ENCODE peak calls at places on chromosomes 16 and 17, in four cellular contexts. One of them, this sample, is unnamed.

GRCh38 chr16:10984509-10984908 is 40.1 kb downstream of the CLEC16A start:
- DNase-seq in activated CD8-positive, alpha-beta memory T cell treated with anti-CD3 and anti-CD28 coated beads for 1 hour: no peak
- DNase-seq in effector memory CD4-positive, alpha-beta T cell: no peak
- DNase-seq in lung: no peak
- DNase-seq in this sample: no peak

GRCh38 chr16:10619271-10619849 is 39.0 kb upstream of the EMP2 start:
- DNase-seq in activated CD8-positive, alpha-beta memory T cell treated with anti-CD3 and anti-CD28 coated beads for 1 hour: no peak
- DNase-seq in effector memory CD4-positive, alpha-beta T cell: no peak
- DNase-seq in lung: peak
- DNase-seq in this sample: no peak

GRCh38 chr16:3643095-3643730 is 11.3 kb upstream of the DNASE1 start:
- DNase-seq in activated CD8-positive, alpha-beta memory T cell treated with anti-CD3 and anti-CD28 coated beads for 1 hour: no peak
- DNase-seq in effector memory CD4-positive, alpha-beta T cell: no peak
- DNase-seq in lung: no peak
- DNase-seq in this sample: no peak

GRCh38 chr16:68707341-68708152 is 29.5 kb upstream of the CDH1 start:
- DNase-seq in activated CD8-positive, alpha-beta memory T cell treated with anti-CD3 and anti-CD28 coated beads for 1 hour: no peak
- DNase-seq in effector memory CD4-positive, alpha-beta T cell: no peak
- DNase-seq in lung: peak
- DNase-seq in this sample: no peak

GRCh38 chr17:48113201-48113676 is 5.7 kb downstream of the SNX11 start:
- DNase-seq in activated CD8-positive, alpha-beta memory T cell treated with anti-CD3 and anti-CD28 coated beads for 1 hour: no peak
- DNase-seq in effector memory CD4-positive, alpha-beta T cell: no peak
- DNase-seq in lung: no peak
- DNase-seq in this sample: peak

GRCh38 chr16:1763521-1764511 is 7.5 kb downstream of the NME3 start:
- DNase-seq in activated CD8-positive, alpha-beta memory T cell treated with anti-CD3 and anti-CD28 coated beads for 1 hour: no peak
- DNase-seq in effector memory CD4-positive, alpha-beta T cell: no peak
- DNase-seq in lung: no peak
- DNase-seq in this sample: no peak

GRCh38 chr17:12736526-12736925 is 52.8 kb upstream of the ARHGAP44 start:
- DNase-seq in activated CD8-positive, alpha-beta memory T cell treated with anti-CD3 and anti-CD28 coated beads for 1 hour: no peak
- DNase-seq in effector memory CD4-positive, alpha-beta T cell: no peak
- DNase-seq in lung: no peak
- DNase-seq in this sample: no peak

GRCh38 chr17:29867643-29868181 is 62.3 kb downstream of the SSH2 start:
- DNase-seq in activated CD8-positive, alpha-beta memory T cell treated with anti-CD3 and anti-CD28 coated beads for 1 hour: no peak
- DNase-seq in effector memory CD4-positive, alpha-beta T cell: no peak
- DNase-seq in lung: no peak
- DNase-seq in this sample: no peak

GRCh38 chr16:9081183-9081582 is 10.3 kb upstream of the HAPSTR1 start:
- DNase-seq in activated CD8-positive, alpha-beta memory T cell treated with anti-CD3 and anti-CD28 coated beads for 1 hour: no peak
- DNase-seq in effector memory CD4-positive, alpha-beta T cell: no peak
- DNase-seq in lung: no peak
- DNase-seq in this sample: no peak

GRCh38 chr17:44502598-44503079 is 567 bp downstream of the GPATCH8 start:
- DNase-seq in activated CD8-positive, alpha-beta memory T cell treated with anti-CD3 and anti-CD28 coated beads for 1 hour: no peak
- DNase-seq in effector memory CD4-positive, alpha-beta T cell: no peak
- DNase-seq in lung: no peak
- DNase-seq in this sample: no peak

GRCh38 chr16:74034862-74035261 is 261.8 kb upstream of the PSMD7 start:
- DNase-seq in activated CD8-positive, alpha-beta memory T cell treated with anti-CD3 and anti-CD28 coated beads for 1 hour: no peak
- DNase-seq in effector memory CD4-positive, alpha-beta T cell: no peak
- DNase-seq in lung: no peak
- DNase-seq in this sample: no peak

GRCh38 chr16:31351937-31352315 is 3.0 kb upstream of the ITGAX start:
- DNase-seq in activated CD8-positive, alpha-beta memory T cell treated with anti-CD3 and anti-CD28 coated beads for 1 hour: no peak
- DNase-seq in effector memory CD4-positive, alpha-beta T cell: no peak
- DNase-seq in lung: peak
- DNase-seq in this sample: no peak

GRCh38 chr17:14744716-14745115 is 443.8 kb downstream of the HS3ST3B1 start:
- DNase-seq in activated CD8-positive, alpha-beta memory T cell treated with anti-CD3 and anti-CD28 coated beads for 1 hour: no peak
- DNase-seq in effector memory CD4-positive, alpha-beta T cell: no peak
- DNase-seq in lung: no peak
- DNase-seq in this sample: no peak

GRCh38 chr16:87704754-87705353 is 60.9 kb downstream of the KLHDC4 start:
- DNase-seq in activated CD8-positive, alpha-beta memory T cell treated with anti-CD3 and anti-CD28 coated beads for 1 hour: no peak
- DNase-seq in effector memory CD4-positive, alpha-beta T cell: no peak
- DNase-seq in lung: no peak
- DNase-seq in this sample: no peak

GRCh38 chr17:43940630-43941029 is 1.6 kb downstream of the PPY start:
- DNase-seq in activated CD8-positive, alpha-beta memory T cell treated with anti-CD3 and anti-CD28 coated beads for 1 hour: no peak
- DNase-seq in effector memory CD4-positive, alpha-beta T cell: no peak
- DNase-seq in lung: no peak
- DNase-seq in this sample: no peak

GRCh38 chr16:67593288-67593687 is 31.0 kb downstream of the CTCF start:
- DNase-seq in activated CD8-positive, alpha-beta memory T cell treated with anti-CD3 and anti-CD28 coated beads for 1 hour: no peak
- DNase-seq in effector memory CD4-positive, alpha-beta T cell: no peak
- DNase-seq in lung: no peak
- DNase-seq in this sample: no peak

GRCh38 chr17:2222901-2223616 is 80.5 kb downstream of the SMG6 start:
- DNase-seq in activated CD8-positive, alpha-beta memory T cell treated with anti-CD3 and anti-CD28 coated beads for 1 hour: peak
- DNase-seq in effector memory CD4-positive, alpha-beta T cell: peak
- DNase-seq in lung: peak
- DNase-seq in this sample: peak

GRCh38 chr16:75758215-75758614 is 31.9 kb upstream of the CPHXL start:
- DNase-seq in activated CD8-positive, alpha-beta memory T cell treated with anti-CD3 and anti-CD28 coated beads for 1 hour: no peak
- DNase-seq in effector memory CD4-positive, alpha-beta T cell: no peak
- DNase-seq in lung: no peak
- DNase-seq in this sample: no peak

GRCh38 chr16:12215302-12216105 is 239.0 kb downstream of the SNX29 start:
- DNase-seq in activated CD8-positive, alpha-beta memory T cell treated with anti-CD3 and anti-CD28 coated beads for 1 hour: no peak
- DNase-seq in effector memory CD4-positive, alpha-beta T cell: no peak
- DNase-seq in lung: no peak
- DNase-seq in this sample: no peak

GRCh38 chr16:51773051-51773450 is 622.0 kb upstream of the SALL1 start:
- DNase-seq in activated CD8-positive, alpha-beta memory T cell treated with anti-CD3 and anti-CD28 coated beads for 1 hour: no peak
- DNase-seq in effector memory CD4-positive, alpha-beta T cell: no peak
- DNase-seq in lung: no peak
- DNase-seq in this sample: no peak

GRCh38 chr16:3824121-3824795 is 56.3 kb downstream of the CREBBP start:
- DNase-seq in activated CD8-positive, alpha-beta memory T cell treated with anti-CD3 and anti-CD28 coated beads for 1 hour: no peak
- DNase-seq in effector memory CD4-positive, alpha-beta T cell: no peak
- DNase-seq in lung: no peak
- DNase-seq in this sample: no peak

GRCh38 chr16:15643453-15644305 is 725 bp upstream of the MARF1 start:
- DNase-seq in activated CD8-positive, alpha-beta memory T cell treated with anti-CD3 and anti-CD28 coated beads for 1 hour: no peak
- DNase-seq in effector memory CD4-positive, alpha-beta T cell: no peak
- DNase-seq in lung: no peak
- DNase-seq in this sample: no peak

GRCh38 chr17:78434455-78435329 is 56.2 kb downstream of the PGS1 start:
- DNase-seq in activated CD8-positive, alpha-beta memory T cell treated with anti-CD3 and anti-CD28 coated beads for 1 hour: no peak
- DNase-seq in effector memory CD4-positive, alpha-beta T cell: no peak
- DNase-seq in lung: no peak
- DNase-seq in this sample: no peak

GRCh38 chr17:79849953-79850352 is 10.7 kb upstream of the CBX4 start:
- DNase-seq in activated CD8-positive, alpha-beta memory T cell treated with anti-CD3 and anti-CD28 coated beads for 1 hour: no peak
- DNase-seq in effector memory CD4-positive, alpha-beta T cell: no peak
- DNase-seq in lung: no peak
- DNase-seq in this sample: no peak

GRCh38 chr17:72122668-72123495 is 2.1 kb downstream of the SOX9 start:
- DNase-seq in activated CD8-positive, alpha-beta memory T cell treated with anti-CD3 and anti-CD28 coated beads for 1 hour: no peak
- DNase-seq in effector memory CD4-positive, alpha-beta T cell: no peak
- DNase-seq in lung: no peak
- DNase-seq in this sample: no peak

GRCh38 chr17:77656054-77656453 is 302.4 kb upstream of the TNRC6C start:
- DNase-seq in activated CD8-positive, alpha-beta memory T cell treated with anti-CD3 and anti-CD28 coated beads for 1 hour: no peak
- DNase-seq in effector memory CD4-positive, alpha-beta T cell: no peak
- DNase-seq in lung: no peak
- DNase-seq in this sample: no peak

GRCh38 chr17:67489273-67489672 is 112.2 kb downstream of the PITPNC1 start:
- DNase-seq in activated CD8-positive, alpha-beta memory T cell treated with anti-CD3 and anti-CD28 coated beads for 1 hour: no peak
- DNase-seq in effector memory CD4-positive, alpha-beta T cell: no peak
- DNase-seq in lung: no peak
- DNase-seq in this sample: no peak

GRCh38 chr17:51015145-51015558 is 105.5 kb downstream of the SPAG9 start:
- DNase-seq in activated CD8-positive, alpha-beta memory T cell treated with anti-CD3 and anti-CD28 coated beads for 1 hour: no peak
- DNase-seq in effector memory CD4-positive, alpha-beta T cell: no peak
- DNase-seq in lung: no peak
- DNase-seq in this sample: no peak

GRCh38 chr17:32903774-32904673 is 23.9 kb upstream of the TMEM98 start:
- DNase-seq in activated CD8-positive, alpha-beta memory T cell treated with anti-CD3 and anti-CD28 coated beads for 1 hour: no peak
- DNase-seq in effector memory CD4-positive, alpha-beta T cell: no peak
- DNase-seq in lung: no peak
- DNase-seq in this sample: no peak

GRCh38 chr17:81591971-81592370 is 39.8 kb upstream of the FAAP100 start:
- DNase-seq in activated CD8-positive, alpha-beta memory T cell treated with anti-CD3 and anti-CD28 coated beads for 1 hour: no peak
- DNase-seq in effector memory CD4-positive, alpha-beta T cell: no peak
- DNase-seq in lung: no peak
- DNase-seq in this sample: no peak

GRCh38 chr16:24253192-24253591 is 2.9 kb upstream of the CACNG3 start:
- DNase-seq in activated CD8-positive, alpha-beta memory T cell treated with anti-CD3 and anti-CD28 coated beads for 1 hour: no peak
- DNase-seq in effector memory CD4-positive, alpha-beta T cell: no peak
- DNase-seq in lung: no peak
- DNase-seq in this sample: no peak

GRCh38 chr17:78692460-78693010 is 89.5 kb downstream of the CYTH1 start:
- DNase-seq in activated CD8-positive, alpha-beta memory T cell treated with anti-CD3 and anti-CD28 coated beads for 1 hour: no peak
- DNase-seq in effector memory CD4-positive, alpha-beta T cell: no peak
- DNase-seq in lung: no peak
- DNase-seq in this sample: no peak

GRCh38 chr16:68470461-68471150 is 22.3 kb upstream of the SMPD3 start:
- DNase-seq in activated CD8-positive, alpha-beta memory T cell treated with anti-CD3 and anti-CD28 coated beads for 1 hour: no peak
- DNase-seq in effector memory CD4-positive, alpha-beta T cell: no peak
- DNase-seq in lung: no peak
- DNase-seq in this sample: no peak

GRCh38 chr17:61057257-61057656 is 342.4 kb upstream of the TBX2 start:
- DNase-seq in activated CD8-positive, alpha-beta memory T cell treated with anti-CD3 and anti-CD28 coated beads for 1 hour: no peak
- DNase-seq in effector memory CD4-positive, alpha-beta T cell: no peak
- DNase-seq in lung: no peak
- DNase-seq in this sample: no peak

GRCh38 chr16:46908540-46909372 is 24.6 kb downstream of the GPT2 start:
- DNase-seq in activated CD8-positive, alpha-beta memory T cell treated with anti-CD3 and anti-CD28 coated beads for 1 hour: no peak
- DNase-seq in effector memory CD4-positive, alpha-beta T cell: peak
- DNase-seq in lung: peak
- DNase-seq in this sample: peak

GRCh38 chr16:13453938-13454553 is 465.9 kb upstream of the ERCC4 start:
- DNase-seq in activated CD8-positive, alpha-beta memory T cell treated with anti-CD3 and anti-CD28 coated beads for 1 hour: no peak
- DNase-seq in effector memory CD4-positive, alpha-beta T cell: no peak
- DNase-seq in lung: no peak
- DNase-seq in this sample: no peak

GRCh38 chr17:36498155-36498554 is 11.7 kb downstream of the ZNHIT3 start:
- DNase-seq in activated CD8-positive, alpha-beta memory T cell treated with anti-CD3 and anti-CD28 coated beads for 1 hour: no peak
- DNase-seq in effector memory CD4-positive, alpha-beta T cell: no peak
- DNase-seq in lung: no peak
- DNase-seq in this sample: no peak

This sample was measured in T follicular helper cell.